ENCODE peak calls at places on chromosomes 13 and 19, in nine cellular contexts. One of them, this sample, is unnamed.

GRCh38 chr19:55341191-55342043 is 1.7 kb downstream of the KMT5C start:
- DNase-seq in IMR-90: peak; percentile 33
- DNase-seq in astrocyte: peak; percentile 23
- DNase-seq in PC-3: peak; percentile 62
- DNase-seq in neural progenitor cell: peak; percentile 93
- DNase-seq in GM23248: peak; percentile 84
- DNase-seq in fibroblast of lung: peak; percentile 44
- DNase-seq in mesendoderm: peak; percentile 91
- DNase-seq in endodermal cell: peak; percentile 94
- DNase-seq in this sample: peak; percentile 78

GRCh38 chr19:46625731-46626130 is 842 bp upstream of the PTGIR start:
- DNase-seq in fibroblast of lung: no peak
- DNase-seq in astrocyte: no peak
- DNase-seq in endodermal cell: no peak
- DNase-seq in PC-3: no peak
- DNase-seq in neural progenitor cell: no peak
- DNase-seq in IMR-90: no peak
- DNase-seq in mesendoderm: no peak
- DNase-seq in GM23248: no peak
- DNase-seq in this sample: no peak

GRCh38 chr13:30332516-30333165 is 25.3 kb upstream of the KATNAL1 start:
- DNase-seq in astrocyte: no peak
- DNase-seq in endodermal cell: no peak
- DNase-seq in IMR-90: no peak
- DNase-seq in neural progenitor cell: no peak
- DNase-seq in fibroblast of lung: no peak
- DNase-seq in mesendoderm: no peak
- DNase-seq in PC-3: peak; percentile 63
- DNase-seq in GM23248: no peak
- DNase-seq in this sample: no peak

GRCh38 chr19:18006895-18007604 is 920 bp upstream of the ARRDC2 start:
- DNase-seq in GM23248: peak; percentile 86
- DNase-seq in IMR-90: peak; percentile 62
- DNase-seq in endodermal cell: peak; percentile 95
- DNase-seq in PC-3: peak; percentile 92
- DNase-seq in fibroblast of lung: peak; percentile 70
- DNase-seq in neural progenitor cell: peak; percentile 89
- DNase-seq in mesendoderm: peak; percentile 82
- DNase-seq in astrocyte: peak; percentile 27
- DNase-seq in this sample: peak; percentile 82

GRCh38 chr19:42601811-42602443 is 7.2 kb upstream of the CEACAM8 start:
- DNase-seq in PC-3: peak; percentile 44
- DNase-seq in astrocyte: peak; percentile 11
- DNase-seq in endodermal cell: peak; percentile 87
- DNase-seq in GM23248: peak; percentile 68
- DNase-seq in mesendoderm: peak; percentile 3
- DNase-seq in IMR-90: peak; percentile 24
- DNase-seq in neural progenitor cell: peak; percentile 48
- DNase-seq in fibroblast of lung: peak; percentile 4
- DNase-seq in this sample: peak; percentile 62

GRCh38 chr19:48135411-48135810 is 24.8 kb upstream of the PLA2G4C start:
- DNase-seq in mesendoderm: no peak
- DNase-seq in PC-3: no peak
- DNase-seq in fibroblast of lung: no peak
- DNase-seq in endodermal cell: peak; percentile 65
- DNase-seq in astrocyte: no peak
- DNase-seq in GM23248: peak; percentile 14
- DNase-seq in IMR-90: no peak
- DNase-seq in neural progenitor cell: no peak
- DNase-seq in this sample: no peak

GRCh38 chr19:35869327-35870123 is 1.2 kb downstream of the APLP1 start:
- DNase-seq in mesendoderm: peak; percentile 96
- DNase-seq in GM23248: peak; percentile 85
- DNase-seq in astrocyte: peak; percentile 65
- DNase-seq in fibroblast of lung: peak; percentile 42
- DNase-seq in endodermal cell: peak; percentile 98
- DNase-seq in IMR-90: peak; percentile 61
- DNase-seq in PC-3: peak; percentile 81
- DNase-seq in neural progenitor cell: peak; percentile 99
- DNase-seq in this sample: peak; percentile 94

GRCh38 chr13:30121244-30121643 is 186.1 kb downstream of the KATNAL1 start:
- DNase-seq in fibroblast of lung: no peak
- DNase-seq in mesendoderm: no peak
- DNase-seq in astrocyte: no peak
- DNase-seq in endodermal cell: no peak
- DNase-seq in IMR-90: no peak
- DNase-seq in GM23248: no peak
- DNase-seq in neural progenitor cell: no peak
- DNase-seq in PC-3: no peak
- DNase-seq in this sample: no peak

GRCh38 chr19:18007939-18008673 is at the start of gene ARRDC2:
- DNase-seq in endodermal cell: peak; percentile 96
- DNase-seq in fibroblast of lung: peak; percentile 90
- DNase-seq in PC-3: peak; percentile 91
- DNase-seq in neural progenitor cell: peak; percentile 98
- DNase-seq in IMR-90: peak; percentile 87
- DNase-seq in GM23248: peak; percentile 96
- DNase-seq in mesendoderm: peak; percentile 94
- DNase-seq in astrocyte: peak; percentile 69
- DNase-seq in this sample: peak; percentile 93

GRCh38 chr13:81058211-81058915 is 717.4 kb upstream of the SPRY2 start:
- DNase-seq in IMR-90: no peak
- DNase-seq in fibroblast of lung: no peak
- DNase-seq in neural progenitor cell: no peak
- DNase-seq in GM23248: no peak
- DNase-seq in PC-3: peak; percentile 1
- DNase-seq in endodermal cell: no peak
- DNase-seq in mesendoderm: no peak
- DNase-seq in astrocyte: no peak
- DNase-seq in this sample: no peak

GRCh38 chr13:45882626-45883025 is 31.1 kb upstream of the SIAH3 start:
- DNase-seq in mesendoderm: peak; percentile 83
- DNase-seq in neural progenitor cell: peak; percentile 92
- DNase-seq in fibroblast of lung: no peak
- DNase-seq in IMR-90: no peak
- DNase-seq in astrocyte: no peak
- DNase-seq in PC-3: no peak
- DNase-seq in GM23248: no peak
- DNase-seq in endodermal cell: peak; percentile 83
- DNase-seq in this sample: no peak

GRCh38 chr13:113918981-113919646 is 54.8 kb downstream of the C13orf46 start:
- DNase-seq in astrocyte: no peak
- DNase-seq in GM23248: no peak
- DNase-seq in endodermal cell: peak; percentile 23
- DNase-seq in neural progenitor cell: no peak
- DNase-seq in mesendoderm: no peak
- DNase-seq in fibroblast of lung: no peak
- DNase-seq in IMR-90: no peak
- DNase-seq in PC-3: no peak
- DNase-seq in this sample: no peak

GRCh38 chr19:44808463-44809371 is at the start of gene BCAM:
- DNase-seq in mesendoderm: peak; percentile 56
- DNase-seq in GM23248: peak; percentile 75
- DNase-seq in PC-3: peak; percentile 58
- DNase-seq in IMR-90: peak; percentile 54
- DNase-seq in endodermal cell: peak; percentile 90
- DNase-seq in neural progenitor cell: peak; percentile 91
- DNase-seq in astrocyte: peak; percentile 27
- DNase-seq in fibroblast of lung: peak; percentile 70
- DNase-seq in this sample: peak; percentile 27

GRCh38 chr13:97043302-97043701 is 49.0 kb upstream of the OXGR1 start:
- DNase-seq in IMR-90: no peak
- DNase-seq in fibroblast of lung: peak; percentile 87
- DNase-seq in GM23248: peak; percentile 84
- DNase-seq in mesendoderm: no peak
- DNase-seq in PC-3: no peak
- DNase-seq in astrocyte: peak; percentile 58
- DNase-seq in neural progenitor cell: no peak
- DNase-seq in endodermal cell: no peak
- DNase-seq in this sample: no peak

GRCh38 chr13:24230428-24231072 is 70.0 kb downstream of the SPATA13 start:
- DNase-seq in endodermal cell: no peak
- DNase-seq in fibroblast of lung: no peak
- DNase-seq in mesendoderm: no peak
- DNase-seq in PC-3: no peak
- DNase-seq in IMR-90: no peak
- DNase-seq in astrocyte: no peak
- DNase-seq in GM23248: no peak
- DNase-seq in neural progenitor cell: no peak
- DNase-seq in this sample: no peak

GRCh38 chr19:4645718-4646117 is 6.4 kb downstream of the TNFAIP8L1 start:
- DNase-seq in PC-3: no peak
- DNase-seq in IMR-90: no peak
- DNase-seq in neural progenitor cell: no peak
- DNase-seq in endodermal cell: no peak
- DNase-seq in fibroblast of lung: no peak
- DNase-seq in astrocyte: no peak
- DNase-seq in GM23248: no peak
- DNase-seq in mesendoderm: no peak
- DNase-seq in this sample: peak; percentile 98

GRCh38 chr19:2047449-2048103 is 3.5 kb downstream of the MKNK2 start:
- DNase-seq in neural progenitor cell: peak; percentile 4
- DNase-seq in IMR-90: no peak
- DNase-seq in mesendoderm: no peak
- DNase-seq in fibroblast of lung: peak; percentile 53
- DNase-seq in astrocyte: no peak
- DNase-seq in endodermal cell: no peak
- DNase-seq in GM23248: peak; percentile 58
- DNase-seq in PC-3: peak; percentile 15
- DNase-seq in this sample: peak; percentile 19
- H3K9ac ChIP-seq in neural progenitor cell: no peak overlapping the region
- H3K9ac ChIP-seq in IMR-90: no peak overlapping the region
- H3K9ac ChIP-seq in mesendoderm: no peak overlapping the region
- H3K9ac ChIP-seq in fibroblast of lung: no peak overlapping the region
- H3K9ac ChIP-seq in astrocyte: peak overlapping the region; percentile 12
- H3K9ac ChIP-seq in endodermal cell: no peak overlapping the region
- H3K9ac ChIP-seq in GM23248: no peak overlapping the region
- H3K9ac ChIP-seq in PC-3: no peak overlapping the region
- H3K9ac ChIP-seq in this sample: no peak overlapping the region

GRCh38 chr19:1274852-1275259 is 474 bp upstream of the FAM174C start:
- DNase-seq in IMR-90: no peak
- DNase-seq in PC-3: no peak
- DNase-seq in mesendoderm: no peak
- DNase-seq in neural progenitor cell: peak; percentile 67
- DNase-seq in endodermal cell: peak; percentile 81
- DNase-seq in fibroblast of lung: no peak
- DNase-seq in astrocyte: no peak
- DNase-seq in GM23248: peak; percentile 67
- DNase-seq in this sample: no peak
- H3K9ac ChIP-seq in IMR-90: peak overlapping the region; percentile 58
- H3K9ac ChIP-seq in PC-3: peak overlapping the region; percentile 92
- H3K9ac ChIP-seq in mesendoderm: peak overlapping the region; percentile 73
- H3K9ac ChIP-seq in neural progenitor cell: no peak overlapping the region
- H3K9ac ChIP-seq in endodermal cell: peak overlapping the region; percentile 25
- H3K9ac ChIP-seq in fibroblast of lung: peak overlapping the region; percentile 85
- H3K9ac ChIP-seq in astrocyte: peak overlapping the region; percentile 87
- H3K9ac ChIP-seq in GM23248: peak overlapping the region; percentile 89
- H3K9ac ChIP-seq in this sample: peak overlapping the region; percentile 88

DNA sequence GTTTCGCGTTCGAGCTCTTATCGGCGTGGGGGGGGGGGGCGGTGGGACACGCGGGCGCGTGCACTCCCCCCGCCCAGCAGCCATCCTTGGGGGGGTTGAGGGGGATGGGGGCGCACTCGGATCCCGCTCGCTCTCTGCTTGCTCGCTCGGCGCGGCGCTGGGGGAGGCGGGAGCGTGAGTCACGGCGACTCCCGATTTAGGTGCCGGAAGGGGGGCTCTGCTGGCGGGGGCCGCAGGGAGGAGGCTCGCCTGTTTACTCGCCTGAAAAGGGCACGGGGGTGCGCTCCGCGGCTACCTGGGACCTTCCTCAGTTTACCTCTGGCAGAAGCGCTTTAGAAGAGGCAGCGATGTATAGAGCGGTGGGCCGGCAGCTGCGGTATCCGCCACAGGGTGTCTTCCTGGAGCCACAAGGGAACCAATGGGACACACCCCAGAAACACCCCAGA is 1.1 kb upstream of the PDE4A start:
- DNase-seq in neural progenitor cell: peak; percentile 62
- DNase-seq in mesendoderm: no peak
- DNase-seq in PC-3: no peak
- DNase-seq in endodermal cell: peak; percentile 75
- DNase-seq in astrocyte: no peak
- DNase-seq in IMR-90: no peak
- DNase-seq in GM23248: peak; percentile 61
- DNase-seq in fibroblast of lung: no peak
- DNase-seq in this sample: no peak
- H3K9ac ChIP-seq in neural progenitor cell: no peak overlapping the region
- H3K9ac ChIP-seq in mesendoderm: peak overlapping the region; percentile 25
- H3K9ac ChIP-seq in PC-3: no peak overlapping the region
- H3K9ac ChIP-seq in endodermal cell: no peak overlapping the region
- H3K9ac ChIP-seq in astrocyte: peak overlapping the region; percentile 42
- H3K9ac ChIP-seq in IMR-90: no peak overlapping the region
- H3K9ac ChIP-seq in GM23248: peak overlapping the region; percentile 31
- H3K9ac ChIP-seq in fibroblast of lung: no peak overlapping the region
- H3K9ac ChIP-seq in this sample: no peak overlapping the region

GRCh38 chr19:19645233-19645870 is 1.9 kb upstream of the GMIP start:
- DNase-seq in mesendoderm: no peak
- DNase-seq in fibroblast of lung: no peak
- DNase-seq in IMR-90: no peak
- DNase-seq in endodermal cell: no peak
- DNase-seq in PC-3: no peak
- DNase-seq in GM23248: no peak
- DNase-seq in neural progenitor cell: no peak
- DNase-seq in astrocyte: no peak
- DNase-seq in this sample: no peak

GRCh38 chr19:19647037-19647835 is 3.8 kb upstream of the GMIP start:
- DNase-seq in endodermal cell: no peak
- DNase-seq in mesendoderm: no peak
- DNase-seq in astrocyte: no peak
- DNase-seq in fibroblast of lung: no peak
- DNase-seq in GM23248: no peak
- DNase-seq in IMR-90: no peak
- DNase-seq in neural progenitor cell: no peak
- DNase-seq in PC-3: no peak
- DNase-seq in this sample: no peak

GRCh38 chr19:19642506-19643157 is 825 bp downstream of the GMIP start:
- DNase-seq in PC-3: peak; percentile 11
- DNase-seq in IMR-90: no peak
- DNase-seq in GM23248: peak; percentile 45
- DNase-seq in endodermal cell: peak; percentile 55
- DNase-seq in fibroblast of lung: no peak
- DNase-seq in astrocyte: no peak
- DNase-seq in neural progenitor cell: peak; percentile 26
- DNase-seq in mesendoderm: peak; percentile 44
- DNase-seq in this sample: peak; percentile 24

GRCh38 chr19:19643158-19644053 is at the start of gene GMIP:
- DNase-seq in endodermal cell: peak; percentile 96
- DNase-seq in fibroblast of lung: peak; percentile 41
- DNase-seq in astrocyte: no peak
- DNase-seq in neural progenitor cell: peak; percentile 88
- DNase-seq in mesendoderm: peak; percentile 87
- DNase-seq in IMR-90: peak; percentile 29
- DNase-seq in GM23248: peak; percentile 71
- DNase-seq in PC-3: peak; percentile 68
- DNase-seq in this sample: peak; percentile 74

DNA sequence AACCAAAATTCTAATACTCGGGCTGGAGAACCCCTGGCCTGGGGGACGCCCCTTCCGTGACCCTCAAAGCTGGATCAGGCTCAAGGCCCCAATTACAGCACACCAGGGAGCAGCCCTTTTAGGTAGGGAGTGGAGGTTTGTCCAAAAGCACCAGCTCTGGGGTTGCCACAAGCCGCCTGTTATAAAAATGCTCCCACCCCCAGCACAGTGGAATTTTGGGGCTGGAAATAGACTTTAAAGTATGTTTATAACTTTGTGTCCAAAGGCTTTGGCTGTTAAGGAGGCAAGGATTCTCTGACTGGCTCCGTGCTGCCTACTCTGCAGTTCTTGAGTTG is 564 bp upstream of the GMIP start:
- DNase-seq in endodermal cell: no peak
- DNase-seq in PC-3: no peak
- DNase-seq in IMR-90: no peak
- DNase-seq in fibroblast of lung: no peak
- DNase-seq in neural progenitor cell: no peak
- DNase-seq in astrocyte: no peak
- DNase-seq in GM23248: no peak
- DNase-seq in mesendoderm: no peak
- DNase-seq in this sample: no peak
- H3K9ac ChIP-seq in endodermal cell: no peak overlapping the region
- H3K9ac ChIP-seq in PC-3: peak overlapping the region; percentile 77
- H3K9ac ChIP-seq in IMR-90: no peak overlapping the region
- H3K9ac ChIP-seq in fibroblast of lung: no peak overlapping the region
- H3K9ac ChIP-seq in neural progenitor cell: no peak overlapping the region
- H3K9ac ChIP-seq in astrocyte: no peak overlapping the region
- H3K9ac ChIP-seq in GM23248: no peak overlapping the region
- H3K9ac ChIP-seq in mesendoderm: no peak overlapping the region
- H3K9ac ChIP-seq in this sample: no peak overlapping the region